ENCODE peak calls at places on chromosomes 11 and 22, in five cellular contexts. F is endothelial cell of umbilical vein, V is stomach, C is SK-N-SH, W is transverse colon. R is an unnamed sample.

GRCh38 chr22:19855504-19856409 is 1.1 kb upstream of the GNB1L start:
- DNase-seq in V (peak), F (peak), W (peak), C (peak), R (peak)

GRCh38 chr22:27377501-27377900 is 424.1 kb downstream of the MN1 start:
- DNase-seq in F (no peak), C (no peak), V (peak), W (no peak), R (no peak)

GRCh38 chr11:61797263-61797944 is 4.7 kb downstream of the FEN1 start:
- DNase-seq in V (peak), F (peak), W (peak), C (peak), R (no peak)

GRCh38 chr11:129208863-129209262 is 16.7 kb upstream of the ARHGAP32 start:
- DNase-seq in C (no peak), F (no peak), W (no peak), V (no peak), R (no peak)

GRCh38 chr11:133531971-133532651 is at the start of gene OPCML:
- DNase-seq in W (no peak), C (no peak), F (no peak), V (no peak), R (no peak)

GRCh38 chr11:113572349-113572748 is 97.2 kb upstream of the DRD2 start:
- DNase-seq in W (no peak), F (no peak), V (no peak), C (no peak), R (no peak)

GRCh38 chr11:10415817-10416392 is 39.2 kb upstream of the AMPD3 start:
- DNase-seq in F (no peak), V (no peak), C (no peak), W (no peak), R (no peak)

GRCh38 chr11:6319001-6319878 is 1.1 kb downstream of the CAVIN3 start:
- DNase-seq in F (peak), W (peak), C (peak), V (peak), R (no peak)

GRCh38 chr22:33013051-33013450 is 45.1 kb downstream of the SYN3 start:
- DNase-seq in F (no peak), C (no peak), V (no peak), W (no peak), R (no peak)

GRCh38 chr11:33128739-33129138 is 32.5 kb downstream of the CSTF3 start:
- DNase-seq in F (no peak), C (no peak), V (no peak), W (no peak), R (no peak)

GRCh38 chr11:33391893-33392251 is 134.7 kb downstream of the HIPK3 start:
- DNase-seq in F (no peak), W (no peak), V (no peak), C (peak), R (no peak)

GRCh38 chr11:95065336-95065735 is 1.4 kb upstream of the SRSF8 start:
- DNase-seq in F (no peak), V (no peak), C (no peak), W (no peak), R (no peak)

GRCh38 chr22:47619631-47620030 is 857.2 kb downstream of the TBC1D22A start:
- DNase-seq in C (no peak), W (no peak), V (peak), F (no peak), R (peak)

GRCh38 chr22:44575344-44576268 is 77.6 kb upstream of the RTL6 start:
- DNase-seq in C (peak), V (no peak), W (no peak), F (no peak), R (peak)

GRCh38 chr22:19287889-19288288 is 3.6 kb downstream of the CLTCL1 start:
- DNase-seq in F (no peak), W (no peak), C (no peak), V (no peak), R (no peak)

GRCh38 chr22:24845036-24845918 is 39.3 kb downstream of the SGSM1 start:
- DNase-seq in V (no peak), C (no peak), F (no peak), W (no peak), R (no peak)

GRCh38 chr11:61870429-61871039 is 20.8 kb downstream of the FADS3 start:
- DNase-seq in F (no peak), V (no peak), W (no peak), C (no peak), R (no peak)

GRCh38 chr11:69685348-69685747 is 10.2 kb upstream of the LTO1 start:
- DNase-seq in W (no peak), F (no peak), C (no peak), V (no peak), R (no peak)

GRCh38 chr11:119483881-119484371 is 61.0 kb upstream of the THY1 start:
- DNase-seq in C (no peak), F (no peak), W (no peak), V (no peak), R (no peak)

GRCh38 chr22:25354456-25354855 is 135.0 kb downstream of the CRYBB2 start:
- DNase-seq in C (no peak), V (no peak), F (no peak), W (no peak), R (no peak)

GRCh38 chr11:117618956-117619355 is 178.1 kb downstream of the DSCAML1 start:
- DNase-seq in F (no peak), V (no peak), C (peak), W (no peak), R (no peak)

GRCh38 chr11:10395196-10395897 is 59.7 kb upstream of the AMPD3 start:
- DNase-seq in W (no peak), V (no peak), C (no peak), F (no peak), R (no peak)

GRCh38 chr22:49548356-49549202 is 279.1 kb downstream of the BRD1 start:
- DNase-seq in V (no peak), W (no peak), C (no peak), F (no peak), R (no peak)

GRCh38 chr11:61698173-61698965 is 18.2 kb downstream of the DAGLA start:
- DNase-seq in F (no peak), V (no peak), W (no peak), C (no peak), R (no peak)

GRCh38 chr22:25069758-25070461 is 117.4 kb downstream of the KIAA1671 start:
- DNase-seq in V (no peak), C (no peak), W (no peak), F (peak), R (no peak)

GRCh38 chr11:106087815-106088435 is 10.5 kb downstream of the AASDHPPT start:
- DNase-seq in W (peak), C (peak), F (peak), V (peak), R (no peak)

GRCh38 chr22:33477131-33478111 is 419.2 kb upstream of the SYN3 start:
- DNase-seq in W (no peak), V (no peak), F (no peak), C (no peak), R (no peak)

DNA sequence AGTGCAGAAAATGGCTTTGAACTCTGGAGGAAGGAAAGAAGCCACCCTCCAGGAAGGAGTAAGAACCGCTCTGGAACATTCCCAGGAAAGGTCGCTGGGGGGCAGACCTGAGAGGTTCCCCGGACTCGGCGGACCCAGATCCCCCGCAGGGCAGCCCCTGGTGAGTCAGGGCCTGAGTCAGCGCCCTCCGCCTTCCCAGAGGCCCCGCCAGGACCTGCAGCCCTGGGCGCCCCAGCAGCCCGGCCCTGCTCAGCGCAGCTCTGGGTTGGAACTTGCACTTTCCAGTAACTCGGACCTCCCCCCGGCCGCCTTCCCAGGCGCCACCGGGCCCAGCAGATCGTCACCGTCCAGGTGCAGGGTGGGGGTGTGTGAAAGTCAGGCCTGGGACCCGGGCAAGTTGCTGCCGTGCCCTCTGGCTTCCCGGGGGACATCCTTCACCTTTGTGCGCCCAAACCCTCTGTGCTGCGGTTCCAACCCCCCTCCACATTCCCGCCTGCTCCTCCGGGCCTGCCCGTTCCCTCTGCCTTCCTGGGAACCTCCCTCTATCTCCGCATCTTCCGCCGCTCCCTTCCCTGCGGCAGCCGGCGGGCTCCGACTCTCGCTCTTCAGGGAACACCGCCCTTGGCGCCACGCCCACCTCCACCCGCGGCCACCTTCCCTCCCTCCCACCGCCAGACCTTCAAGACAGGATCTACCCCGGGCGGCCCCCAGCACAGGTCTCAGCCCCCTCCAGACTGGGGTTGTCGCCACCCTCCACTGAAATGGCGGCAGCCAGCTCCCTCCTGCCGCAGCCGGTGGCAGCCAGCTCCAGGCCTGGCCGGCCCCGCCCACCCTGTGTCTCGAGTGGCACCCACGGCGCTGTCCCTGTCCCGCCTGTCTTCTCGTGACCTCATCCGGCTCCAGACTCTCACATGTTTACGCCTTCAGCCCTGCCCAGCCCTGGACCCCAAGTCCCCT is 36.8 kb upstream of the WNT7B start:
- DNase-seq in C (peak), W (peak), V (peak), F (peak), R (no peak)
- TF ChIP-seq POLR2AphosphoS5 in C (peak), W (peak), V (peak), F (peak), R (peak)

GRCh38 chr22:36423461-36424404 is 36.0 kb upstream of the MYH9 start:
- DNase-seq in W (no peak), C (no peak), V (no peak), F (no peak), R (no peak)
- TF ChIP-seq POLR2AphosphoS5 in W (no peak), C (no peak), V (no peak), F (no peak), R (no peak)

GRCh38 chr11:45993438-45994064 is 71.1 kb downstream of the LARGE2 start:
- DNase-seq in F (no peak), C (no peak), V (no peak), W (peak), R (no peak)
- TF ChIP-seq POLR2AphosphoS5 in F (no peak), C (peak), V (no peak), W (peak), R (no peak)

GRCh38 chr11:1559103-1559951 is 12.7 kb downstream of the DUSP8 start:
- DNase-seq in F (no peak), V (peak), W (peak), C (peak), R (no peak)
- TF ChIP-seq POLR2AphosphoS5 in F (no peak), V (peak), W (peak), C (no peak), R (peak)

DNA sequence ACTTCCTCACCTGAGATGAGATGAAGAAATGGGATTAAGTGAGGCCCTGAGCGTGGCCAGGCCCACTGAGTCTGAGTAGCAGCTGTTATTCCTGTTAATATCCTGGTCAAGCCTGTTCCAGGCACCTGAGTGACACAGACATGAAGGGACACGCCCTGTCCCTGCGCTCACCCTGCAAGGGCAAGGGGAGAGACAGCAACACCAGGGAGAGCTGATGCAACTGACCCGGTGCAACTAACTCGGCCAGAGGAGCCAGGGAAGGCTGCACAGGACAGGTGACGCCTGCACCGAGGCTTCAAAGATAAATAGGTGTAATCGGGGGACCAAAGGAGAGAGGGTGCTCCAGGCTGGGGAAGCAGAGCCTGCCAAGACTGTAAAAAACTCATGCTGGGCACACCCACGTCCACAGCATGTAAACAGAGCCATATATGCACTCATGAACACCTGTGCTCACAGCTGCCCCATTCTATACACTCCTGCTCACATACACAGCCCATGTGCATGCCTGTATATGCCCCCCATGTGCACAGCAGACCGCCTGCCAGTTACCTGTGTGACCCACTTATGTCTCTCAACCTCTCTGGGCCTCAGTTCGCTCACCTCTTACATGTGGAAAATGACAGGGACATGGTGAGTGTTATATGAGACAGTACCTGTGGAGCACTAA is 22.8 kb upstream of the GCAT start:
- DNase-seq in F (no peak), C (peak), V (peak), W (peak), R (no peak)
- TF ChIP-seq POLR2AphosphoS5 in F (no peak), C (no peak), V (no peak), W (peak), R (peak)

DNA sequence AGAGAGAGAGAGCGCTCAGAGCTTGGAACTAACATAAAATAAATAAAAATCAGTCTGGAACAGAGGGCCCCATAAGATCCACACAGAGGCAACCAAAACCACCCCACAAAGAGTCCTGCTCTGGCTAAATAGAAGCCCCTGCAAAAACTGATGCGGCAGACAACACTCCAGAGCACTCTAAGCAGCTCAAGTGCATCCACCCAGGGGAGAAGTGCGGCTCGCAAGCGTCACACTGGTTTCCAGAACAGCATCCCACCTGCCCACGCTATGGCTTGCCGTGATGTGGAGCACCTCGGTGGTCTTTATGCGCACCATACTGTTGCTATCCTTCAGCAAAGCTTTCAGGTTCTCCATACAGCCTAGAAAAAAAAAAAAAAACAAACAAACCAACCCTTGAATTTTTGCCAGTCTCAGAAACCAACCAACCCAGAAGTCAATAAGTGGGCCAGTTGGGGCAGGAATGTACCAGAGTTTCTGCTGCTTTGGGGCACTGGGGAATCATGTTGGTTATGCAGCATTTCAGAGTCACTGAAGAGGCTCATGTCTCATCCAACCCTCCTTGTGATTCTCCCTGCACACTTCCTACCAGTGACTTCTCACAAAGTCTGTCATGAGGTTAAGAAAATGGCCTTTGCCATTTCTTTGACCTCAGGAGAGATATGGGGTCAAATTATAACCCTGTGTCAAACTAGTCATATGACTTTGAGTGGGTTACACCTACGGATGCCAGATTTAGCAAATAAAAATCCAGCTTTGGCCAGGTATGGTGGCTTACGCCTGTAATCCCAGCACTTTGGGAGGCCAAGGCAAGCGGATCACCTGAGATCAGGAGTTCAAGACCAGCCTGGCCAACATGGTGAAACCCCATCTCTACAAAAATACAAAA is 3.0 kb downstream of the RSPH14 start:
- DNase-seq in W (no peak), V (no peak), C (no peak), F (no peak), R (no peak)
- TF ChIP-seq POLR2AphosphoS5 in W (no peak), V (no peak), C (no peak), F (no peak), R (no peak)